ENCODE peak calls at places on chromosome 10, in ten cellular contexts. One of them, this sample, is unnamed.
A peak's percentile ranks its signal among the peaks of the same experiment; 100 is the strongest.

GRCh38 chr10:49081532-49082275 is 33.6 kb downstream of the VSTM4 start:
- DNase-seq in right lobe of liver: peak; percentile 80
- DNase-seq in Peyer's patch: no peak
- DNase-seq in astrocyte: no peak
- DNase-seq in AG10803: peak; percentile 62
- DNase-seq in brain microvascular endothelial cell: no peak
- DNase-seq in bronchial epithelial cell: no peak
- DNase-seq in GM12878: no peak
- DNase-seq in fibroblast of the aortic adventitia: peak; percentile 16
- DNase-seq in A549: no peak
- DNase-seq in this sample: no peak

GRCh38 chr10:125521721-125522680 is 161.0 kb downstream of the TEX36 start:
- DNase-seq in A549: peak; percentile 64
- DNase-seq in brain microvascular endothelial cell: no peak
- DNase-seq in right lobe of liver: no peak
- DNase-seq in GM12878: no peak
- DNase-seq in AG10803: no peak
- DNase-seq in astrocyte: no peak
- DNase-seq in fibroblast of the aortic adventitia: no peak
- DNase-seq in Peyer's patch: no peak
- DNase-seq in bronchial epithelial cell: no peak
- DNase-seq in this sample: peak; percentile 92

GRCh38 chr10:31353574-31353973 is 34.6 kb downstream of the ZEB1 start:
- DNase-seq in Peyer's patch: no peak
- DNase-seq in GM12878: peak; percentile 73
- DNase-seq in AG10803: peak; percentile 60
- DNase-seq in astrocyte: peak; percentile 85
- DNase-seq in A549: peak; percentile 53
- DNase-seq in bronchial epithelial cell: peak; percentile 98
- DNase-seq in brain microvascular endothelial cell: peak; percentile 43
- DNase-seq in fibroblast of the aortic adventitia: peak; percentile 60
- DNase-seq in right lobe of liver: no peak
- DNase-seq in this sample: no peak

GRCh38 chr10:111511751-111512150 is 434.9 kb downstream of the ADRA2A start:
- DNase-seq in fibroblast of the aortic adventitia: no peak
- DNase-seq in right lobe of liver: no peak
- DNase-seq in GM12878: no peak
- DNase-seq in astrocyte: no peak
- DNase-seq in A549: no peak
- DNase-seq in bronchial epithelial cell: no peak
- DNase-seq in brain microvascular endothelial cell: no peak
- DNase-seq in Peyer's patch: no peak
- DNase-seq in AG10803: no peak
- DNase-seq in this sample: no peak

GRCh38 chr10:5125315-5126044 is 31.3 kb downstream of the AKR1C3 start:
- DNase-seq in A549: no peak
- DNase-seq in astrocyte: no peak
- DNase-seq in right lobe of liver: peak; percentile 67
- DNase-seq in bronchial epithelial cell: peak; percentile 35
- DNase-seq in Peyer's patch: no peak
- DNase-seq in GM12878: no peak
- DNase-seq in fibroblast of the aortic adventitia: no peak
- DNase-seq in brain microvascular endothelial cell: no peak
- DNase-seq in AG10803: no peak
- DNase-seq in this sample: no peak

GRCh38 chr10:42578019-42578418 is 60.4 kb downstream of the ZNF33B start:
- DNase-seq in A549: no peak
- DNase-seq in astrocyte: no peak
- DNase-seq in AG10803: no peak
- DNase-seq in bronchial epithelial cell: no peak
- DNase-seq in brain microvascular endothelial cell: no peak
- DNase-seq in fibroblast of the aortic adventitia: no peak
- DNase-seq in right lobe of liver: no peak
- DNase-seq in Peyer's patch: no peak
- DNase-seq in GM12878: no peak
- DNase-seq in this sample: no peak

GRCh38 chr10:129893690-129894089 is 70.4 kb downstream of the EBF3 start:
- DNase-seq in Peyer's patch: no peak
- DNase-seq in AG10803: no peak
- DNase-seq in A549: no peak
- DNase-seq in bronchial epithelial cell: no peak
- DNase-seq in fibroblast of the aortic adventitia: no peak
- DNase-seq in brain microvascular endothelial cell: no peak
- DNase-seq in astrocyte: no peak
- DNase-seq in GM12878: no peak
- DNase-seq in right lobe of liver: no peak
- DNase-seq in this sample: no peak

GRCh38 chr10:49500420-49500819 is 38.5 kb downstream of the ERCC6 start:
- DNase-seq in brain microvascular endothelial cell: no peak
- DNase-seq in astrocyte: no peak
- DNase-seq in bronchial epithelial cell: no peak
- DNase-seq in Peyer's patch: no peak
- DNase-seq in GM12878: no peak
- DNase-seq in fibroblast of the aortic adventitia: no peak
- DNase-seq in right lobe of liver: no peak
- DNase-seq in AG10803: no peak
- DNase-seq in A549: no peak
- DNase-seq in this sample: no peak

GRCh38 chr10:127849224-127849623 is 43.5 kb downstream of the CLRN3 start:
- DNase-seq in Peyer's patch: no peak
- DNase-seq in right lobe of liver: no peak
- DNase-seq in AG10803: no peak
- DNase-seq in bronchial epithelial cell: no peak
- DNase-seq in A549: no peak
- DNase-seq in GM12878: no peak
- DNase-seq in astrocyte: no peak
- DNase-seq in fibroblast of the aortic adventitia: no peak
- DNase-seq in brain microvascular endothelial cell: no peak
- DNase-seq in this sample: no peak

GRCh38 chr10:13613519-13613918 is 26.8 kb downstream of the PRPF18 start:
- DNase-seq in A549: peak; percentile 30
- DNase-seq in GM12878: no peak
- DNase-seq in brain microvascular endothelial cell: peak; percentile 52
- DNase-seq in fibroblast of the aortic adventitia: peak; percentile 74
- DNase-seq in Peyer's patch: no peak
- DNase-seq in bronchial epithelial cell: peak; percentile 30
- DNase-seq in astrocyte: peak; percentile 37
- DNase-seq in right lobe of liver: no peak
- DNase-seq in AG10803: peak; percentile 54
- DNase-seq in this sample: no peak

GRCh38 chr10:132193907-132194552 is 7.3 kb downstream of the DPYSL4 start:
- DNase-seq in Peyer's patch: no peak
- DNase-seq in fibroblast of the aortic adventitia: no peak
- DNase-seq in AG10803: no peak
- DNase-seq in GM12878: no peak
- DNase-seq in A549: no peak
- DNase-seq in right lobe of liver: peak; percentile 54
- DNase-seq in bronchial epithelial cell: no peak
- DNase-seq in brain microvascular endothelial cell: no peak
- DNase-seq in astrocyte: no peak
- DNase-seq in this sample: peak; percentile 52

GRCh38 chr10:124287791-124288190 is 130.9 kb downstream of the OAT start:
- DNase-seq in GM12878: no peak
- DNase-seq in Peyer's patch: no peak
- DNase-seq in AG10803: no peak
- DNase-seq in bronchial epithelial cell: no peak
- DNase-seq in fibroblast of the aortic adventitia: no peak
- DNase-seq in brain microvascular endothelial cell: no peak
- DNase-seq in astrocyte: no peak
- DNase-seq in A549: no peak
- DNase-seq in right lobe of liver: no peak
- DNase-seq in this sample: no peak

GRCh38 chr10:531541-531940 is 157.9 kb downstream of the DIP2C start:
- DNase-seq in GM12878: no peak
- DNase-seq in bronchial epithelial cell: no peak
- DNase-seq in astrocyte: no peak
- DNase-seq in right lobe of liver: peak; percentile 46
- DNase-seq in Peyer's patch: no peak
- DNase-seq in brain microvascular endothelial cell: no peak
- DNase-seq in fibroblast of the aortic adventitia: no peak
- DNase-seq in A549: no peak
- DNase-seq in AG10803: no peak
- DNase-seq in this sample: no peak

GRCh38 chr10:73591935-73592699 is 975 bp upstream of the USP54 start:
- DNase-seq in brain microvascular endothelial cell: peak; percentile 46
- DNase-seq in A549: peak; percentile 78
- DNase-seq in astrocyte: peak; percentile 46
- DNase-seq in Peyer's patch: peak; percentile 39
- DNase-seq in right lobe of liver: peak; percentile 81
- DNase-seq in AG10803: peak; percentile 39
- DNase-seq in bronchial epithelial cell: peak; percentile 75
- DNase-seq in GM12878: peak; percentile 31
- DNase-seq in fibroblast of the aortic adventitia: peak; percentile 16
- DNase-seq in this sample: peak; percentile 71

GRCh38 chr10:71131508-71132088 is 80.8 kb upstream of the UNC5B start:
- DNase-seq in fibroblast of the aortic adventitia: no peak
- DNase-seq in bronchial epithelial cell: no peak
- DNase-seq in brain microvascular endothelial cell: no peak
- DNase-seq in AG10803: no peak
- DNase-seq in Peyer's patch: no peak
- DNase-seq in astrocyte: no peak
- DNase-seq in A549: no peak
- DNase-seq in GM12878: no peak
- DNase-seq in right lobe of liver: no peak
- DNase-seq in this sample: no peak

GRCh38 chr10:33157108-33157507 is 177.4 kb downstream of the NRP1 start:
- DNase-seq in right lobe of liver: no peak
- DNase-seq in A549: peak; percentile 58
- DNase-seq in Peyer's patch: no peak
- DNase-seq in brain microvascular endothelial cell: peak; percentile 67
- DNase-seq in GM12878: no peak
- DNase-seq in AG10803: peak; percentile 76
- DNase-seq in fibroblast of the aortic adventitia: peak; percentile 80
- DNase-seq in bronchial epithelial cell: peak; percentile 94
- DNase-seq in astrocyte: no peak
- DNase-seq in this sample: no peak

GRCh38 chr10:4282496-4282895 is 497.5 kb upstream of the KLF6 start:
- DNase-seq in brain microvascular endothelial cell: no peak
- DNase-seq in GM12878: no peak
- DNase-seq in A549: no peak
- DNase-seq in bronchial epithelial cell: no peak
- DNase-seq in AG10803: no peak
- DNase-seq in Peyer's patch: no peak
- DNase-seq in astrocyte: no peak
- DNase-seq in right lobe of liver: no peak
- DNase-seq in fibroblast of the aortic adventitia: no peak
- DNase-seq in this sample: no peak

GRCh38 chr10:121285797-121286196 is 312.4 kb downstream of the FGFR2 start:
- DNase-seq in GM12878: no peak
- DNase-seq in AG10803: no peak
- DNase-seq in brain microvascular endothelial cell: no peak
- DNase-seq in A549: no peak
- DNase-seq in Peyer's patch: no peak
- DNase-seq in bronchial epithelial cell: no peak
- DNase-seq in astrocyte: no peak
- DNase-seq in right lobe of liver: no peak
- DNase-seq in fibroblast of the aortic adventitia: no peak
- DNase-seq in this sample: no peak

GRCh38 chr10:121284952-121285351 is 313.3 kb downstream of the FGFR2 start:
- DNase-seq in right lobe of liver: no peak
- DNase-seq in astrocyte: no peak
- DNase-seq in AG10803: no peak
- DNase-seq in Peyer's patch: no peak
- DNase-seq in brain microvascular endothelial cell: no peak
- DNase-seq in GM12878: no peak
- DNase-seq in fibroblast of the aortic adventitia: no peak
- DNase-seq in A549: no peak
- DNase-seq in bronchial epithelial cell: no peak
- DNase-seq in this sample: no peak

GRCh38 chr10:121281576-121281975 is 316.7 kb downstream of the FGFR2 start:
- DNase-seq in astrocyte: no peak
- DNase-seq in A549: no peak
- DNase-seq in bronchial epithelial cell: peak; percentile 73
- DNase-seq in AG10803: no peak
- DNase-seq in right lobe of liver: no peak
- DNase-seq in GM12878: no peak
- DNase-seq in Peyer's patch: no peak
- DNase-seq in brain microvascular endothelial cell: no peak
- DNase-seq in fibroblast of the aortic adventitia: no peak
- DNase-seq in this sample: no peak

GRCh38 chr10:121282797-121283515 is 315.3 kb downstream of the FGFR2 start:
- DNase-seq in A549: no peak
- DNase-seq in AG10803: no peak
- DNase-seq in astrocyte: no peak
- DNase-seq in right lobe of liver: no peak
- DNase-seq in fibroblast of the aortic adventitia: no peak
- DNase-seq in bronchial epithelial cell: no peak
- DNase-seq in Peyer's patch: no peak
- DNase-seq in GM12878: no peak
- DNase-seq in brain microvascular endothelial cell: no peak
- DNase-seq in this sample: no peak

GRCh38 chr10:121282264-121282663 is 316.0 kb downstream of the FGFR2 start:
- DNase-seq in fibroblast of the aortic adventitia: no peak
- DNase-seq in Peyer's patch: no peak
- DNase-seq in A549: no peak
- DNase-seq in bronchial epithelial cell: peak; percentile 64
- DNase-seq in astrocyte: no peak
- DNase-seq in GM12878: no peak
- DNase-seq in AG10803: no peak
- DNase-seq in brain microvascular endothelial cell: no peak
- DNase-seq in right lobe of liver: no peak
- DNase-seq in this sample: no peak
- H3K4me3 ChIP-seq in fibroblast of the aortic adventitia: no peak overlapping the region
- H3K4me3 ChIP-seq in Peyer's patch: no peak overlapping the region
- H3K4me3 ChIP-seq in A549: no peak overlapping the region
- H3K4me3 ChIP-seq in bronchial epithelial cell: no peak overlapping the region
- H3K4me3 ChIP-seq in astrocyte: no peak overlapping the region
- H3K4me3 ChIP-seq in GM12878: no peak overlapping the region
- H3K4me3 ChIP-seq in AG10803: no peak overlapping the region
- H3K4me3 ChIP-seq in brain microvascular endothelial cell: no peak overlapping the region
- H3K4me3 ChIP-seq in right lobe of liver: no peak overlapping the region
- H3K4me3 ChIP-seq in this sample: no peak overlapping the region

GRCh38 chr10:52316005-52316404 is 1.9 kb downstream of the DKK1 start:
- DNase-seq in Peyer's patch: no peak
- DNase-seq in A549: peak; percentile 20
- DNase-seq in GM12878: no peak
- DNase-seq in astrocyte: peak; percentile 12
- DNase-seq in brain microvascular endothelial cell: peak; percentile 9
- DNase-seq in right lobe of liver: no peak
- DNase-seq in AG10803: peak; percentile 20
- DNase-seq in fibroblast of the aortic adventitia: peak; percentile 27
- DNase-seq in bronchial epithelial cell: no peak
- DNase-seq in this sample: no peak
- H3K4me3 ChIP-seq in Peyer's patch: no peak overlapping the region
- H3K4me3 ChIP-seq in A549: peak overlapping the region; percentile 83
- H3K4me3 ChIP-seq in GM12878: no peak overlapping the region
- H3K4me3 ChIP-seq in astrocyte: peak overlapping the region; percentile 89
- H3K4me3 ChIP-seq in brain microvascular endothelial cell: peak overlapping the region; percentile 81
- H3K4me3 ChIP-seq in right lobe of liver: no peak overlapping the region
- H3K4me3 ChIP-seq in AG10803: peak overlapping the region; percentile 78
- H3K4me3 ChIP-seq in fibroblast of the aortic adventitia: peak overlapping the region; percentile 98
- H3K4me3 ChIP-seq in bronchial epithelial cell: no peak overlapping the region
- H3K4me3 ChIP-seq in this sample: no peak overlapping the region

GRCh38 chr10:28014651-28015050 is 15.8 kb upstream of the ODAD2 start:
- DNase-seq in fibroblast of the aortic adventitia: no peak
- DNase-seq in right lobe of liver: no peak
- DNase-seq in AG10803: no peak
- DNase-seq in bronchial epithelial cell: no peak
- DNase-seq in A549: no peak
- DNase-seq in brain microvascular endothelial cell: no peak
- DNase-seq in astrocyte: no peak
- DNase-seq in Peyer's patch: no peak
- DNase-seq in GM12878: no peak
- DNase-seq in this sample: no peak
- H3K4me3 ChIP-seq in fibroblast of the aortic adventitia: no peak overlapping the region
- H3K4me3 ChIP-seq in right lobe of liver: no peak overlapping the region
- H3K4me3 ChIP-seq in AG10803: no peak overlapping the region
- H3K4me3 ChIP-seq in bronchial epithelial cell: no peak overlapping the region
- H3K4me3 ChIP-seq in A549: no peak overlapping the region
- H3K4me3 ChIP-seq in brain microvascular endothelial cell: no peak overlapping the region
- H3K4me3 ChIP-seq in astrocyte: no peak overlapping the region
- H3K4me3 ChIP-seq in Peyer's patch: no peak overlapping the region
- H3K4me3 ChIP-seq in GM12878: no peak overlapping the region
- H3K4me3 ChIP-seq in this sample: no peak overlapping the region

GRCh38 chr10:44696496-44696895 is 214.6 kb upstream of the TMEM72 start:
- DNase-seq in A549: no peak
- DNase-seq in right lobe of liver: no peak
- DNase-seq in bronchial epithelial cell: no peak
- DNase-seq in astrocyte: peak; percentile 86
- DNase-seq in Peyer's patch: no peak
- DNase-seq in GM12878: no peak
- DNase-seq in fibroblast of the aortic adventitia: peak; percentile 90
- DNase-seq in brain microvascular endothelial cell: no peak
- DNase-seq in AG10803: peak; percentile 96
- DNase-seq in this sample: no peak
- H3K4me3 ChIP-seq in A549: no peak overlapping the region
- H3K4me3 ChIP-seq in right lobe of liver: no peak overlapping the region
- H3K4me3 ChIP-seq in bronchial epithelial cell: no peak overlapping the region
- H3K4me3 ChIP-seq in astrocyte: no peak overlapping the region
- H3K4me3 ChIP-seq in Peyer's patch: no peak overlapping the region
- H3K4me3 ChIP-seq in GM12878: no peak overlapping the region
- H3K4me3 ChIP-seq in fibroblast of the aortic adventitia: no peak overlapping the region
- H3K4me3 ChIP-seq in brain microvascular endothelial cell: no peak overlapping the region
- H3K4me3 ChIP-seq in AG10803: no peak overlapping the region
- H3K4me3 ChIP-seq in this sample: no peak overlapping the region

This sample was measured in HAP-1.